ENCODE peak calls at places on chromosomes 12 and 14, in five cellular contexts. B is B cell, N is germinal center, O is stomach, G is GDM1. C is an unnamed sample.

GRCh38 chr14:89624500-89625156 is 207.6 kb upstream of the FOXN3 start:
- DNase-seq in B (no peak), N (no peak), O (no peak), G (no peak), C (no peak)

GRCh38 chr14:69693823-69694729 is 72.9 kb upstream of the SRSF5 start:
- DNase-seq in B (no peak), N (no peak), O (peak), G (no peak), C (no peak)

GRCh38 chr14:44795725-44796124 is 166.0 kb downstream of the KLHL28 start:
- DNase-seq in B (no peak), N (no peak), O (no peak), G (no peak), C (no peak)

GRCh38 chr12:60415361-60415760 is 819.5 kb downstream of the SLC16A7 start:
- DNase-seq in B (no peak), N (no peak), O (no peak), G (no peak), C (no peak)

GRCh38 chr12:112013601-112014402 is 576 bp downstream of the ERP29 start:
- DNase-seq in B (peak), N (peak), O (peak), G (peak), C (peak)

GRCh38 chr12:104435765-104436164 is 21.0 kb upstream of the CHST11 start:
- DNase-seq in B (no peak), N (no peak), O (no peak), G (no peak), C (no peak)

GRCh38 chr12:39372929-39373328 is 70.0 kb downstream of the KIF21A start:
- DNase-seq in B (no peak), N (no peak), O (no peak), G (no peak), C (peak)

GRCh38 chr12:49949866-49950265 is 671 bp upstream of the AQP2 start:
- DNase-seq in B (no peak), N (no peak), O (no peak), G (no peak), C (no peak)

GRCh38 chr12:59077153-59077930 is 157.0 kb upstream of the LRIG3 start:
- DNase-seq in B (no peak), N (no peak), O (peak), G (no peak), C (no peak)

GRCh38 chr12:29317556-29318363 is 63.2 kb downstream of the ERGIC2 start:
- DNase-seq in B (peak), N (peak), O (peak), G (peak), C (peak)

GRCh38 chr12:131726-132465 is 65.3 kb downstream of the IQSEC3 start:
- DNase-seq in B (no peak), N (no peak), O (no peak), G (no peak), C (no peak)

GRCh38 chr12:6265038-6265405 is 45.5 kb upstream of the PLEKHG6 start:
- DNase-seq in B (no peak), N (no peak), O (no peak), G (no peak), C (no peak)

GRCh38 chr12:104805186-104805585 is 152.9 kb downstream of the SLC41A2 start:
- DNase-seq in B (no peak), N (no peak), O (no peak), G (no peak), C (no peak)

GRCh38 chr14:101008631-101009336 is 105.3 kb upstream of the RTL1 start:
- DNase-seq in B (no peak), N (no peak), O (no peak), G (no peak), C (no peak)

GRCh38 chr14:35386673-35387125 is 17.9 kb downstream of the NFKBIA start:
- DNase-seq in B (no peak), N (no peak), O (no peak), G (no peak), C (no peak)

GRCh38 chr14:93100098-93100497 is 15.6 kb downstream of the ITPK1 start:
- DNase-seq in B (no peak), N (no peak), O (no peak), G (no peak), C (no peak)

GRCh38 chr14:91374897-91375747 is 42.5 kb downstream of the CCDC88C start:
- DNase-seq in B (no peak), N (no peak), O (peak), G (no peak), C (no peak)

GRCh38 chr12:96445743-96446655 is 43.4 kb upstream of the CFAP54 start:
- DNase-seq in B (peak), N (peak), O (no peak), G (peak), C (peak)

GRCh38 chr14:71399057-71399487 is 491.8 kb downstream of the PCNX1 start:
- DNase-seq in B (peak), N (peak), O (no peak), G (peak), C (peak)

GRCh38 chr12:98126637-98127335 is 388.6 kb upstream of the TMPO start:
- DNase-seq in B (no peak), N (no peak), O (no peak), G (no peak), C (no peak)

GRCh38 chr12:76018111-76018510 is 13.5 kb downstream of the PHLDA1 start:
- DNase-seq in B (no peak), N (no peak), O (no peak), G (no peak), C (no peak)